ENCODE peak calls at places on chromosomes 7 and 10, in seven cellular contexts. C is HCEC 1CT; G is neural crest cell; U is NCI-H1436; B is activated naive CD8-positive, alpha-beta T cell treated with anti-CD3 and anti-CD28 coated beads, Interleukin-2, amount 50 U/mL, for 24 hours; O is naive thymus-derived CD8-positive, alpha-beta T cell; K is substantia nigra. J is an unnamed sample.

GRCh38 chr10:102157224-102157623 is 5.0 kb downstream of the NOLC1 start:
- DNase-seq in B (no peak), U (no peak), O (no peak), K (no peak), C (no peak), G (no peak), J (no peak)

GRCh38 chr10:103780242-103781149 is 74.9 kb downstream of the SH3PXD2A start:
- DNase-seq in U (no peak), O (no peak), K (no peak), G (no peak), C (no peak), B (no peak), J (no peak)

GRCh38 chr7:73626814-73627213 is 2.5 kb upstream of the MLXIPL start:
- DNase-seq in C (no peak), U (no peak), O (no peak), K (no peak), B (no peak), G (no peak), J (no peak)

GRCh38 chr7:148916186-148916585 is 32.1 kb upstream of the EZH2 start:
- DNase-seq in O (no peak), K (no peak), U (no peak), G (no peak), B (no peak), C (peak; percentile 65), J (no peak)

GRCh38 chr7:3218561-3219225 is 82.4 kb upstream of the SDK1 start:
- DNase-seq in O (no peak), K (no peak), G (no peak), U (no peak), C (no peak), B (no peak), J (no peak)

GRCh38 chr10:102117391-102118159 is 2.6 kb downstream of the LDB1 start:
- DNase-seq in O (peak; percentile 73), B (peak; percentile 76), K (peak; percentile 90), G (peak; percentile 44), U (peak; percentile 81), C (peak; percentile 59), J (peak; percentile 71)

GRCh38 chr7:100864263-100864845 is 2.8 kb upstream of the TRIP6 start:
- DNase-seq in U (no peak), K (no peak), O (no peak), B (no peak), G (no peak), C (no peak), J (no peak)

GRCh38 chr10:124074471-124075109 is 18.8 kb downstream of the CHST15 start:
- DNase-seq in K (peak; percentile 22), U (no peak), C (no peak), B (no peak), G (no peak), O (peak; percentile 15), J (no peak)

GRCh38 chr10:100999742-101000601 is at the start of gene LZTS2:
- DNase-seq in B (no peak), K (no peak), O (no peak), G (no peak), U (no peak), C (peak; percentile 49), J (peak; percentile 34)

GRCh38 chr7:100576384-100576993 is 2.8 kb upstream of the SAP25 start:
- DNase-seq in U (no peak), O (no peak), C (no peak), K (no peak), B (no peak), G (no peak), J (no peak)

GRCh38 chr10:11882646-11883375 is 59.7 kb downstream of the PROSER2 start:
- DNase-seq in B (no peak), U (no peak), K (no peak), G (no peak), O (no peak), C (no peak), J (no peak)

GRCh38 chr7:129535896-129536295 is 33.6 kb downstream of the SMKR1 start:
- DNase-seq in G (no peak), K (no peak), O (peak; percentile 22), U (no peak), C (no peak), B (peak; percentile 16), J (no peak)

GRCh38 chr7:139654270-139655181 is 123.3 kb downstream of the HIPK2 start:
- DNase-seq in G (no peak), B (no peak), O (no peak), K (no peak), C (no peak), U (no peak), J (no peak)

GRCh38 chr10:79976999-79977398 is 28.1 kb upstream of the SFTPD start:
- DNase-seq in C (no peak), B (no peak), O (no peak), U (no peak), K (no peak), G (no peak), J (no peak)

GRCh38 chr10:131193923-131194322 is 117.6 kb downstream of the TCERG1L start:
- DNase-seq in B (no peak), C (no peak), K (no peak), O (no peak), U (no peak), G (no peak), J (no peak)

GRCh38 chr7:93198472-93198871 is 27.8 kb downstream of the HEPACAM2 start:
- DNase-seq in G (no peak), U (no peak), B (no peak), K (no peak), C (no peak), O (no peak), J (no peak)

GRCh38 chr10:121322776-121323175 is 275.5 kb downstream of the FGFR2 start:
- DNase-seq in K (no peak), G (no peak), O (no peak), B (no peak), C (no peak), U (no peak), J (no peak)

GRCh38 chr10:79241990-79242619 is 105.2 kb upstream of the PPIF start:
- DNase-seq in K (peak; percentile 33), G (peak; percentile 39), O (no peak), C (peak; percentile 60), B (peak; percentile 85), U (no peak), J (peak; percentile 85)

GRCh38 chr10:3102721-3103410 is 35.5 kb downstream of the PFKP start:
- DNase-seq in U (peak; percentile 59), O (no peak), C (no peak), G (no peak), B (no peak), K (no peak), J (peak; percentile 79)

GRCh38 chr7:47949703-47950102 is 1.4 kb upstream of the PKD1L1 start:
- DNase-seq in U (no peak), B (no peak), G (no peak), O (no peak), K (no peak), C (no peak), J (no peak)

GRCh38 chr7:13037216-13037615 is 349.8 kb downstream of the ARL4A start:
- DNase-seq in O (no peak), G (no peak), B (no peak), K (no peak), U (no peak), C (no peak), J (no peak)

GRCh38 chr7:151346180-151346769 is 4.7 kb downstream of the NUB1 start:
- DNase-seq in G (no peak), C (no peak), O (no peak), K (no peak), U (no peak), B (no peak), J (peak; percentile 50)